ENCODE peak calls at places on chromosomes 5 and 9, in ten cellular contexts. X is PC-9; S is astrocyte of the spinal cord; G is left lung; I is MM.1S; Y is choroid plexus epithelial cell; Z is right lobe of liver; J is foreskin fibroblast; R is CD8-positive, alpha-beta T cell; Q is hepatocyte. E is an unnamed sample.

GRCh38 chr9:127166651-127167524 is 44.5 kb upstream of the ANGPTL2 start:
- DNase-seq in Y (no peak), X (peak; percentile 81), R (no peak), Z (no peak), I (peak; percentile 62), Q (no peak), S (no peak), G (no peak), J (no peak), E (peak; percentile 92)

GRCh38 chr9:97889941-97890557 is 32.3 kb downstream of the TRMO start:
- DNase-seq in Z (peak; percentile 47), R (peak; percentile 77), Q (no peak), X (peak; percentile 33), G (peak; percentile 83), S (no peak), J (peak; percentile 51), I (peak; percentile 42), Y (peak; percentile 35), E (peak; percentile 32)

GRCh38 chr9:73179594-73179993 is 27.9 kb downstream of the ANXA1 start:
- DNase-seq in G (no peak), Q (peak; percentile 17), S (peak; percentile 54), X (peak; percentile 61), Y (peak; percentile 26), R (no peak), J (peak; percentile 70), Z (no peak), I (no peak), E (peak; percentile 57)

GRCh38 chr9:13125261-13125660 is 154.2 kb downstream of the MPDZ start:
- DNase-seq in R (no peak), G (no peak), Z (no peak), X (no peak), I (no peak), S (no peak), Q (no peak), J (peak; percentile 5), Y (no peak), E (no peak)

GRCh38 chr5:73638344-73639095 is 12.5 kb downstream of the ARHGEF28 start:
- DNase-seq in J (peak; percentile 68), Y (peak; percentile 92), X (no peak), G (no peak), Z (no peak), S (peak; percentile 80), Q (no peak), I (no peak), R (no peak), E (peak; percentile 80)

GRCh38 chr9:120445974-120446373 is 134.0 kb downstream of the CDK5RAP2 start:
- DNase-seq in Y (no peak), X (no peak), Z (no peak), I (no peak), G (no peak), Q (no peak), R (no peak), S (no peak), J (no peak), E (no peak)

GRCh38 chr5:135391123-135391868 is 7.7 kb downstream of the MACROH2A1 start:
- DNase-seq in G (no peak), R (no peak), J (peak; percentile 89), Y (peak; percentile 96), X (no peak), Q (no peak), S (peak; percentile 96), Z (no peak), I (no peak), E (peak; percentile 84)

GRCh38 chr5:1763548-1763911 is 36.1 kb downstream of the MRPL36 start:
- DNase-seq in Y (peak; percentile 89), I (no peak), Z (peak; percentile 48), Q (peak; percentile 48), R (peak; percentile 43), X (peak; percentile 75), J (peak; percentile 92), G (peak; percentile 55), S (peak; percentile 64), E (peak; percentile 80)

GRCh38 chr9:136599074-136599531 is 53.3 kb upstream of the NOTCH1 start:
- DNase-seq in R (no peak), I (no peak), Y (no peak), X (peak; percentile 75), J (no peak), S (no peak), G (peak; percentile 48), Z (no peak), Q (no peak), E (no peak)

GRCh38 chr5:77211013-77211690 is 672 bp downstream of the PDE8B start:
- DNase-seq in R (no peak), I (no peak), X (peak; percentile 47), Q (peak; percentile 19), Z (no peak), Y (no peak), G (peak; percentile 72), J (peak; percentile 41), S (no peak), E (no peak)

GRCh38 chr5:17302138-17302537 is 84.7 kb downstream of the BASP1 start:
- DNase-seq in I (no peak), Q (no peak), G (no peak), R (no peak), X (no peak), Z (no peak), J (no peak), S (no peak), Y (no peak), E (no peak)

GRCh38 chr9:26170224-26170623 is 492.0 kb upstream of the TUSC1 start:
- DNase-seq in X (no peak), R (no peak), J (peak; percentile 22), S (peak; percentile 15), Z (no peak), Q (no peak), I (no peak), G (no peak), Y (no peak), E (peak; percentile 54)

GRCh38 chr5:25414746-25415145 is 770.0 kb upstream of the CDH10 start:
- DNase-seq in S (peak; percentile 44), X (no peak), J (no peak), R (no peak), I (no peak), G (no peak), Y (no peak), Z (no peak), Q (peak; percentile 48), E (no peak)

GRCh38 chr5:172902497-172903472 is 56.4 kb upstream of the RPL26L1 start:
- DNase-seq in R (no peak), Y (peak; percentile 98), Q (peak; percentile 89), I (no peak), G (peak; percentile 91), Z (peak; percentile 89), X (peak; percentile 79), S (peak; percentile 96), J (peak; percentile 85), E (peak; percentile 93)

GRCh38 chr9:5909999-5910398 is 19.3 kb downstream of the MLANA start:
- DNase-seq in S (peak; percentile 19), G (no peak), Q (no peak), X (no peak), J (peak; percentile 30), R (no peak), Y (no peak), I (no peak), Z (no peak), E (no peak)

GRCh38 chr9:128372784-128373183 is 1.6 kb downstream of the URM1 start:
- DNase-seq in G (no peak), I (no peak), R (no peak), Y (peak; percentile 53), S (no peak), Z (no peak), X (no peak), Q (no peak), J (peak; percentile 50), E (peak; percentile 45)
- H3K4me3 ChIP-seq in G (no peak overlapping the region), I (no peak overlapping the region), R (no peak overlapping the region), Y (no peak overlapping the region), S (no peak overlapping the region), Z (no peak overlapping the region), X (peak overlapping the region; percentile 66), Q (no peak overlapping the region), J (peak overlapping the region; percentile 84), E (no peak overlapping the region)

GRCh38 chr5:122200894-122201293 is 71.5 kb downstream of the ZNF474 start:
- DNase-seq in S (no peak), G (no peak), Q (no peak), Y (no peak), J (no peak), X (no peak), I (no peak), Z (no peak), R (no peak), E (no peak)

GRCh38 chr5:122192477-122192876 is 63.1 kb downstream of the ZNF474 start:
- DNase-seq in Z (no peak), X (no peak), J (no peak), S (no peak), G (no peak), I (no peak), R (no peak), Q (no peak), Y (no peak), E (no peak)

GRCh38 chr5:122192883-122193496 is 63.6 kb downstream of the ZNF474 start:
- DNase-seq in S (peak; percentile 78), I (peak; percentile 67), R (no peak), Q (peak; percentile 85), Y (peak; percentile 87), Z (no peak), J (peak; percentile 81), G (no peak), X (peak; percentile 7), E (peak; percentile 81)

GRCh38 chr5:122200456-122200855 is 71.1 kb downstream of the ZNF474 start:
- DNase-seq in Z (no peak), X (no peak), G (no peak), S (no peak), R (no peak), Q (no peak), Y (no peak), I (no peak), J (no peak), E (no peak)

GRCh38 chr5:122195784-122196394 is 66.5 kb downstream of the ZNF474 start:
- DNase-seq in Z (no peak), G (no peak), Q (peak; percentile 73), R (no peak), J (peak; percentile 78), Y (peak; percentile 80), I (peak; percentile 49), X (peak; percentile 7), S (peak; percentile 76), E (peak; percentile 71)
- TF ChIP-seq CTCF in Z (peak; percentile 59), G (peak; percentile 49), Q (peak; percentile 78), R (no peak), J (peak; percentile 73), Y (peak; percentile 81), I (peak; percentile 65), X (peak; percentile 71), S (peak; percentile 78), E (peak; percentile 67)

DNA sequence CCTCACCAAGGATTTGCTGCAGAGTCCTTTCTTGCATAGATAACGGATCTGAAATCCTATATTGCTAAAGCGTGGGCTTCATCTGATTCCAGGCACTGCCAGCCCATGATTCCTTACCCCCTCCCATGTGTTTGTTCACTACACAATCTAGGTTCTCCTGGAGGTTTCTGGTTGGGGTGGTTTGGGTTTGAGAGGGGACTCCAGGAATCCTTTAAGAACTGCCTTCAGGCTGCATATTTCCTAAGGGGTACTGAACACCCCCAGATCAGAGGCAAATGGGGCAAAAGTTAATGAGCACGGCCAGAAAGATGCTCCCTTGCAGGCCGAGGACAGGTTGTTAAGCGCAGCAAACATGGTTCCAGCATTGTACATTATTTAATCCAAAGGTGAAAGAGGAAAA is 9.8 kb downstream of the NR2F1 start:
- DNase-seq in I (no peak), G (no peak), Z (no peak), Y (peak; percentile 6), J (no peak), X (no peak), Q (no peak), S (peak; percentile 9), R (no peak), E (no peak)
- H3K4me3 ChIP-seq in I (no peak overlapping the region), G (no peak overlapping the region), Z (no peak overlapping the region), Y (peak overlapping the region; percentile 53), J (no peak overlapping the region), X (no peak overlapping the region), Q (no peak overlapping the region), S (peak overlapping the region; percentile 14), R (no peak overlapping the region), E (no peak overlapping the region)

GRCh38 chr5:127192836-127193341 is 97.7 kb upstream of the MEGF10 start:
- DNase-seq in J (peak; percentile 24), X (no peak), R (no peak), Z (no peak), Q (no peak), I (no peak), G (no peak), S (no peak), Y (peak; percentile 55), E (peak; percentile 31)
- TF ChIP-seq CTCF in J (no peak), X (no peak), R (no peak), Z (no peak), Q (no peak), I (no peak), G (no peak), S (no peak), Y (no peak), E (no peak)